ENCODE peak calls at places on chromosome 1, in six cellular contexts. One of them, this sample, is unnamed.
A peak's percentile ranks its signal among the peaks of the same experiment; 100 is the strongest.

GRCh38 chr1:43282220-43283195 is 2.9 kb downstream of the C1orf210 start:
- DNase-seq in AG04450: no peak
- DNase-seq in CD8-positive, alpha-beta memory T cell: no peak
- DNase-seq in Peyer's patch: peak; percentile 27
- DNase-seq in tibial artery: no peak
- DNase-seq in body of pancreas: no peak
- DNase-seq in this sample: no peak

GRCh38 chr1:119225831-119226230 is 85.4 kb upstream of the WARS2 start:
- DNase-seq in AG04450: no peak
- DNase-seq in CD8-positive, alpha-beta memory T cell: no peak
- DNase-seq in Peyer's patch: no peak
- DNase-seq in tibial artery: no peak
- DNase-seq in body of pancreas: no peak
- DNase-seq in this sample: no peak

GRCh38 chr1:58971629-58972140 is 187.8 kb upstream of the JUN start:
- DNase-seq in AG04450: no peak
- DNase-seq in CD8-positive, alpha-beta memory T cell: no peak
- DNase-seq in Peyer's patch: peak; percentile 79
- DNase-seq in tibial artery: peak; percentile 67
- DNase-seq in body of pancreas: peak; percentile 76
- DNase-seq in this sample: peak; percentile 52

GRCh38 chr1:27528701-27529637 is 39.0 kb upstream of the WASF2 start:
- DNase-seq in AG04450: peak; percentile 49
- DNase-seq in CD8-positive, alpha-beta memory T cell: no peak
- DNase-seq in Peyer's patch: no peak
- DNase-seq in tibial artery: peak; percentile 89
- DNase-seq in body of pancreas: peak; percentile 66
- DNase-seq in this sample: peak; percentile 59

GRCh38 chr1:12326986-12327385 is 97.2 kb downstream of the VPS13D start:
- DNase-seq in AG04450: no peak
- DNase-seq in CD8-positive, alpha-beta memory T cell: no peak
- DNase-seq in Peyer's patch: no peak
- DNase-seq in tibial artery: no peak
- DNase-seq in body of pancreas: no peak
- DNase-seq in this sample: no peak

GRCh38 chr1:42758641-42759040 is 8.2 kb downstream of the P3H1 start:
- DNase-seq in AG04450: no peak
- DNase-seq in CD8-positive, alpha-beta memory T cell: no peak
- DNase-seq in Peyer's patch: no peak
- DNase-seq in tibial artery: no peak
- DNase-seq in body of pancreas: no peak
- DNase-seq in this sample: no peak

GRCh38 chr1:147080013-147080661 is 92.1 kb downstream of the PRKAB2 start:
- DNase-seq in AG04450: no peak
- DNase-seq in CD8-positive, alpha-beta memory T cell: no peak
- DNase-seq in Peyer's patch: no peak
- DNase-seq in tibial artery: no peak
- DNase-seq in body of pancreas: no peak
- DNase-seq in this sample: no peak

GRCh38 chr1:204871405-204872037 is 859 bp downstream of the NFASC start:
- DNase-seq in AG04450: no peak
- DNase-seq in CD8-positive, alpha-beta memory T cell: no peak
- DNase-seq in Peyer's patch: no peak
- DNase-seq in tibial artery: no peak
- DNase-seq in body of pancreas: no peak
- DNase-seq in this sample: no peak

GRCh38 chr1:217493290-217493689 is 137.6 kb downstream of the GPATCH2 start:
- DNase-seq in AG04450: no peak
- DNase-seq in CD8-positive, alpha-beta memory T cell: no peak
- DNase-seq in Peyer's patch: no peak
- DNase-seq in tibial artery: no peak
- DNase-seq in body of pancreas: no peak
- DNase-seq in this sample: peak; percentile 25

GRCh38 chr1:195663549-195664280 is 944.5 kb downstream of the KCNT2 start:
- DNase-seq in AG04450: peak; percentile 67
- DNase-seq in CD8-positive, alpha-beta memory T cell: no peak
- DNase-seq in Peyer's patch: no peak
- DNase-seq in tibial artery: no peak
- DNase-seq in body of pancreas: no peak
- DNase-seq in this sample: peak; percentile 70

GRCh38 chr1:234775477-234776246 is 165.7 kb upstream of the IRF2BP2 start:
- DNase-seq in AG04450: no peak
- DNase-seq in CD8-positive, alpha-beta memory T cell: no peak
- DNase-seq in Peyer's patch: no peak
- DNase-seq in tibial artery: no peak
- DNase-seq in body of pancreas: peak; percentile 56
- DNase-seq in this sample: no peak

GRCh38 chr1:166153641-166154350 is 13.0 kb downstream of the FAM78B start:
- DNase-seq in AG04450: no peak
- DNase-seq in CD8-positive, alpha-beta memory T cell: no peak
- DNase-seq in Peyer's patch: no peak
- DNase-seq in tibial artery: no peak
- DNase-seq in body of pancreas: no peak
- DNase-seq in this sample: no peak

GRCh38 chr1:82015444-82015843 is 214.7 kb downstream of the ADGRL2 start:
- DNase-seq in AG04450: no peak
- DNase-seq in CD8-positive, alpha-beta memory T cell: no peak
- DNase-seq in Peyer's patch: no peak
- DNase-seq in tibial artery: no peak
- DNase-seq in body of pancreas: no peak
- DNase-seq in this sample: no peak

GRCh38 chr1:159828916-159829634 is 2.4 kb downstream of the SLAMF8 start:
- DNase-seq in AG04450: no peak
- DNase-seq in CD8-positive, alpha-beta memory T cell: no peak
- DNase-seq in Peyer's patch: peak; percentile 62
- DNase-seq in tibial artery: peak; percentile 75
- DNase-seq in body of pancreas: peak; percentile 60
- DNase-seq in this sample: peak; percentile 59

GRCh38 chr1:172394167-172394751 is 26.2 kb upstream of the C1orf105 start:
- DNase-seq in AG04450: no peak
- DNase-seq in CD8-positive, alpha-beta memory T cell: peak; percentile 23
- DNase-seq in Peyer's patch: no peak
- DNase-seq in tibial artery: no peak
- DNase-seq in body of pancreas: peak; percentile 18
- DNase-seq in this sample: no peak

GRCh38 chr1:172391972-172392371 is 28.5 kb upstream of the C1orf105 start:
- DNase-seq in AG04450: no peak
- DNase-seq in CD8-positive, alpha-beta memory T cell: no peak
- DNase-seq in Peyer's patch: no peak
- DNase-seq in tibial artery: no peak
- DNase-seq in body of pancreas: no peak
- DNase-seq in this sample: no peak

GRCh38 chr1:172390620-172391491 is 29.6 kb upstream of the C1orf105 start:
- DNase-seq in AG04450: no peak
- DNase-seq in CD8-positive, alpha-beta memory T cell: no peak
- DNase-seq in Peyer's patch: no peak
- DNase-seq in tibial artery: peak; percentile 65
- DNase-seq in body of pancreas: no peak
- DNase-seq in this sample: no peak

GRCh38 chr1:172394811-172395210 is 25.7 kb upstream of the C1orf105 start:
- DNase-seq in AG04450: no peak
- DNase-seq in CD8-positive, alpha-beta memory T cell: no peak
- DNase-seq in Peyer's patch: no peak
- DNase-seq in tibial artery: no peak
- DNase-seq in body of pancreas: no peak
- DNase-seq in this sample: no peak

GRCh38 chr1:172393354-172393753 is 27.1 kb upstream of the C1orf105 start:
- DNase-seq in AG04450: no peak
- DNase-seq in CD8-positive, alpha-beta memory T cell: no peak
- DNase-seq in Peyer's patch: no peak
- DNase-seq in tibial artery: no peak
- DNase-seq in body of pancreas: peak; percentile 20
- DNase-seq in this sample: no peak
- H3K27ac ChIP-seq in AG04450: no peak overlapping the region
- H3K27ac ChIP-seq in CD8-positive, alpha-beta memory T cell: no peak overlapping the region
- H3K27ac ChIP-seq in Peyer's patch: peak overlapping the region; percentile 77
- H3K27ac ChIP-seq in tibial artery: no peak overlapping the region
- H3K27ac ChIP-seq in body of pancreas: no peak overlapping the region
- H3K27ac ChIP-seq in this sample: no peak overlapping the region

DNA sequence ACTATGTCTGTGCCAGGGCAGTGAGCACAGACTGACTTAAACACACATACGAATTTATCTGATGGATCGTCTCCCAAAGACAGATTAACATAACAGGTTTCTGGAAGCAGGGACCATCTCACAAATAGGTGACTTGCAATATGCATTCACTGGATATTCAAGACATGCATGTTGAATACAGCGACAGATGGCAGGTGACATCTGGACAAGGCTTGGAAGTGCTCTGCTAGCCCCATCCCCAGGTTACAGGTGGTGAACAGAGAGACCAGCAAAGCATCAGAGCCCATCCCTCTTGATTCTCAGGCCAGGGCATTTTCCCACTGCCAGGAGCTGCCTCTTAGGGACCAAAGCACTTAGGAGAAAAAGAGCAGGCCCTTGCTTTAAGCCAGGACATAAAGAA is 34.1 kb downstream of the TRABD2B start:
- DNase-seq in AG04450: no peak
- DNase-seq in CD8-positive, alpha-beta memory T cell: no peak
- DNase-seq in Peyer's patch: no peak
- DNase-seq in tibial artery: no peak
- DNase-seq in body of pancreas: no peak
- DNase-seq in this sample: no peak
- H3K27ac ChIP-seq in AG04450: no peak overlapping the region
- H3K27ac ChIP-seq in CD8-positive, alpha-beta memory T cell: no peak overlapping the region
- H3K27ac ChIP-seq in Peyer's patch: no peak overlapping the region
- H3K27ac ChIP-seq in tibial artery: peak overlapping the region; percentile 80
- H3K27ac ChIP-seq in body of pancreas: peak overlapping the region; percentile 84
- H3K27ac ChIP-seq in this sample: no peak overlapping the region

GRCh38 chr1:85201340-85202091 is 700 bp upstream of the SYDE2 start:
- DNase-seq in AG04450: no peak
- DNase-seq in CD8-positive, alpha-beta memory T cell: peak; percentile 60
- DNase-seq in Peyer's patch: peak; percentile 83
- DNase-seq in tibial artery: peak; percentile 79
- DNase-seq in body of pancreas: peak; percentile 77
- DNase-seq in this sample: peak; percentile 91

GRCh38 chr1:85200870-85201339 is at the start of gene SYDE2:
- DNase-seq in AG04450: no peak
- DNase-seq in CD8-positive, alpha-beta memory T cell: peak; percentile 66
- DNase-seq in Peyer's patch: peak; percentile 89
- DNase-seq in tibial artery: peak; percentile 87
- DNase-seq in body of pancreas: peak; percentile 88
- DNase-seq in this sample: peak; percentile 81

GRCh38 chr1:85200367-85200869 is 398 bp downstream of the SYDE2 start:
- DNase-seq in AG04450: no peak
- DNase-seq in CD8-positive, alpha-beta memory T cell: no peak
- DNase-seq in Peyer's patch: peak; percentile 69
- DNase-seq in tibial artery: peak; percentile 70
- DNase-seq in body of pancreas: no peak
- DNase-seq in this sample: no peak

GRCh38 chr1:85198864-85199263 is 2.0 kb downstream of the SYDE2 start:
- DNase-seq in AG04450: no peak
- DNase-seq in CD8-positive, alpha-beta memory T cell: no peak
- DNase-seq in Peyer's patch: no peak
- DNase-seq in tibial artery: no peak
- DNase-seq in body of pancreas: no peak
- DNase-seq in this sample: no peak

GRCh38 chr1:85199667-85200366 is 999 bp downstream of the SYDE2 start:
- DNase-seq in AG04450: no peak
- DNase-seq in CD8-positive, alpha-beta memory T cell: no peak
- DNase-seq in Peyer's patch: no peak
- DNase-seq in tibial artery: no peak
- DNase-seq in body of pancreas: peak; percentile 12
- DNase-seq in this sample: no peak
- H3K27ac ChIP-seq in AG04450: no peak overlapping the region
- H3K27ac ChIP-seq in CD8-positive, alpha-beta memory T cell: peak overlapping the region; percentile 86
- H3K27ac ChIP-seq in Peyer's patch: peak overlapping the region; percentile 94
- H3K27ac ChIP-seq in tibial artery: peak overlapping the region; percentile 96
- H3K27ac ChIP-seq in body of pancreas: peak overlapping the region; percentile 99
- H3K27ac ChIP-seq in this sample: peak overlapping the region; percentile 100

GRCh38 chr1:63169057-63169456 is 153.3 kb upstream of the FOXD3 start:
- DNase-seq in AG04450: no peak
- DNase-seq in CD8-positive, alpha-beta memory T cell: no peak
- DNase-seq in Peyer's patch: no peak
- DNase-seq in tibial artery: no peak
- DNase-seq in body of pancreas: no peak
- DNase-seq in this sample: no peak

DNA sequence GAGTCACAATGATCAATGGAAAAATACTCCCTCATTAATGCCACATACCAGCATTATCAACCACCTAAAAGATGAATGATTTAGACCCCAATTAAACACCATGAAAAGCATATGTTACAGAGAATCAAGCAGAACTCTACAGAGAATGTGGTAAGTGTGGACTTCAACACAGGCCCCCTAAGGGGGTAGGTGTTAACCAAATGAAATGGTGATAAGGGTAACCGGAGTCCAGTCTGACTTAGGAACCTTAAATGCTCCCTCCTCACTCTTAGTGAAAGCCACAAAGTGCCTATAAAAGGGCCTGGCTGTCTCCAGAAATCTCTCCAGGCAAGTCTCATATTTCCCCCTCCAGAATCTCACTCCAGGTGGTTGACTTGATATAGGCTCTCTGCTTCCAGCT is 149.2 kb upstream of the FOXD3 start:
- DNase-seq in AG04450: no peak
- DNase-seq in CD8-positive, alpha-beta memory T cell: no peak
- DNase-seq in Peyer's patch: no peak
- DNase-seq in tibial artery: no peak
- DNase-seq in body of pancreas: no peak
- DNase-seq in this sample: no peak
- H3K27ac ChIP-seq in AG04450: no peak overlapping the region
- H3K27ac ChIP-seq in CD8-positive, alpha-beta memory T cell: no peak overlapping the region
- H3K27ac ChIP-seq in Peyer's patch: no peak overlapping the region
- H3K27ac ChIP-seq in tibial artery: no peak overlapping the region
- H3K27ac ChIP-seq in body of pancreas: no peak overlapping the region
- H3K27ac ChIP-seq in this sample: no peak overlapping the region

This sample was measured in cardiac muscle cell.